ENCODE peak calls at places on chromosome 17, in four cellular contexts. E is A549, Z is astrocyte, C is suprapubic skin. W is an unnamed sample.

GRCh38 chr17:35095741-35096140 is 23.9 kb downstream of the RAD51D start:
- DNase-seq in E (no peak), Z (no peak), C (no peak), W (no peak)

GRCh38 chr17:49471089-49471683 is 23.9 kb upstream of the NGFR start:
- DNase-seq in E (no peak), Z (no peak), C (no peak), W (no peak)

GRCh38 chr17:32772453-32773025 is 104.4 kb downstream of the MYO1D start:
- DNase-seq in E (no peak), Z (no peak), C (no peak), W (no peak)

GRCh38 chr17:37160940-37161339 is 212.2 kb downstream of the AATF start:
- DNase-seq in E (peak), Z (no peak), C (no peak), W (no peak)

GRCh38 chr17:17963694-17964436 is 8.3 kb downstream of the TOM1L2 start:
- DNase-seq in E (no peak), Z (no peak), C (no peak), W (no peak)

GRCh38 chr17:2398655-2399571 is 1.9 kb downstream of the MNT start:
- DNase-seq in E (peak), Z (peak), C (peak), W (no peak)

GRCh38 chr17:29927546-29927945 is 2.5 kb downstream of the SSH2 start:
- DNase-seq in E (no peak), Z (peak), C (no peak), W (no peak)

GRCh38 chr17:1484060-1484535 is 8.4 kb downstream of the MYO1C start:
- DNase-seq in E (no peak), Z (no peak), C (peak), W (no peak)

GRCh38 chr17:45904886-45905285 is 10.5 kb downstream of the MAPT start:
- DNase-seq in E (no peak), Z (no peak), C (no peak), W (no peak)

GRCh38 chr17:29563816-29564215 is 3.0 kb downstream of the ABHD15 start:
- DNase-seq in E (no peak), Z (no peak), C (peak), W (no peak)

GRCh38 chr17:48494335-48494734 is 36.5 kb downstream of the HOXB1 start:
- DNase-seq in E (no peak), Z (peak), C (no peak), W (no peak)

GRCh38 chr17:41678411-41678906 is 10.2 kb upstream of the EIF1 start:
- DNase-seq in E (no peak), Z (no peak), C (no peak), W (no peak)

GRCh38 chr17:14813649-14814048 is 451.5 kb downstream of the PMP22 start:
- DNase-seq in E (no peak), Z (no peak), C (no peak), W (no peak)

GRCh38 chr17:78421534-78422266 is 43.3 kb downstream of the PGS1 start:
- DNase-seq in E (peak), Z (peak), C (no peak), W (peak)

GRCh38 chr17:3475812-3476686 is at the start of gene ASPA:
- DNase-seq in E (no peak), Z (no peak), C (no peak), W (no peak)

GRCh38 chr17:507441-507840 is 154.8 kb upstream of the RPH3AL start:
- DNase-seq in E (no peak), Z (no peak), C (no peak), W (no peak)

GRCh38 chr17:42806249-42806648 is 7.6 kb downstream of the CNTD1 start:
- DNase-seq in E (no peak), Z (no peak), C (no peak), W (no peak)

GRCh38 chr17:51653902-51654301 is 393.6 kb downstream of the UTP18 start:
- DNase-seq in E (peak), Z (no peak), C (no peak), W (no peak)

GRCh38 chr17:6959700-6960099 is 36.1 kb upstream of the ALOX12 start:
- DNase-seq in E (no peak), Z (no peak), C (no peak), W (no peak)

GRCh38 chr17:17403899-17404576 is 72.8 kb upstream of the MED9 start:
- DNase-seq in E (no peak), Z (no peak), C (no peak), W (no peak)

GRCh38 chr17:81713556-81714411 is 1.7 kb downstream of the SLC25A10 start:
- DNase-seq in E (no peak), Z (no peak), C (no peak), W (no peak)

GRCh38 chr17:80545499-80545826 is 825 bp downstream of the RPTOR start:
- DNase-seq in E (peak), Z (no peak), C (no peak), W (no peak)

GRCh38 chr17:80025140-80025539 is 10.5 kb downstream of the TBC1D16 start:
- DNase-seq in E (no peak), Z (no peak), C (no peak), W (no peak)

GRCh38 chr17:3722716-3723115 is 987 bp upstream of the HASPIN start:
- DNase-seq in E (no peak), Z (no peak), C (no peak), W (no peak)

GRCh38 chr17:4130715-4131114 is 12.1 kb downstream of the ZZEF1 start:
- DNase-seq in E (no peak), Z (no peak), C (no peak), W (no peak)

GRCh38 chr17:77596491-77597420 is 361.7 kb upstream of the TNRC6C start:
- DNase-seq in E (no peak), Z (no peak), C (peak), W (no peak)

GRCh38 chr17:47004906-47005305 is 25.9 kb upstream of the RPRML start:
- DNase-seq in E (no peak), Z (no peak), C (no peak), W (no peak)

GRCh38 chr17:43445009-43445589 is 38.7 kb upstream of the DHX8 start:
- DNase-seq in E (no peak), Z (no peak), C (no peak), W (no peak)

GRCh38 chr17:2049333-2050245 is 5.3 kb upstream of the HIC1 start:
- DNase-seq in E (peak), Z (no peak), C (peak), W (no peak)

GRCh38 chr17:82734987-82735866 is at the start of gene FN3K:
- DNase-seq in E (peak), Z (peak), C (peak), W (peak)

GRCh38 chr17:12342609-12343248 is 322.1 kb downstream of the MAP2K4 start:
- DNase-seq in E (peak), Z (no peak), C (no peak), W (no peak)

GRCh38 chr17:42553161-42553818 is 567 bp downstream of the HSD17B1 start:
- DNase-seq in E (no peak), Z (peak), C (no peak), W (no peak)

GRCh38 chr17:81487487-81488275 is 24.9 kb downstream of the ACTG1 start:
- DNase-seq in E (peak), Z (no peak), C (no peak), W (no peak)

GRCh38 chr17:40445769-40446468 is 2.7 kb downstream of the IGFBP4 start:
- DNase-seq in E (peak), Z (no peak), C (no peak), W (no peak)
- H3K27ac ChIP-seq in E (peak), Z (peak), C (peak), W (no peak)

GRCh38 chr17:8055851-8056231 is 17.0 kb downstream of the ALOX15B start:
- DNase-seq in E (no peak), Z (no peak), C (no peak), W (no peak)
- H3K27ac ChIP-seq in E (no peak), Z (no peak), C (no peak), W (no peak)

GRCh38 chr17:40101367-40102210 is 1.2 kb upstream of the NR1D1 start:
- DNase-seq in E (no peak), Z (no peak), C (no peak), W (no peak)

GRCh38 chr17:40099627-40100418 is 566 bp downstream of the NR1D1 start:
- DNase-seq in E (no peak), Z (no peak), C (no peak), W (no peak)

GRCh38 chr17:40098846-40099626 is 1.4 kb downstream of the NR1D1 start:
- DNase-seq in E (peak), Z (peak), C (peak), W (peak)

GRCh38 chr17:40100419-40100668 is at the start of gene NR1D1:
- DNase-seq in E (no peak), Z (no peak), C (no peak), W (no peak)

DNA sequence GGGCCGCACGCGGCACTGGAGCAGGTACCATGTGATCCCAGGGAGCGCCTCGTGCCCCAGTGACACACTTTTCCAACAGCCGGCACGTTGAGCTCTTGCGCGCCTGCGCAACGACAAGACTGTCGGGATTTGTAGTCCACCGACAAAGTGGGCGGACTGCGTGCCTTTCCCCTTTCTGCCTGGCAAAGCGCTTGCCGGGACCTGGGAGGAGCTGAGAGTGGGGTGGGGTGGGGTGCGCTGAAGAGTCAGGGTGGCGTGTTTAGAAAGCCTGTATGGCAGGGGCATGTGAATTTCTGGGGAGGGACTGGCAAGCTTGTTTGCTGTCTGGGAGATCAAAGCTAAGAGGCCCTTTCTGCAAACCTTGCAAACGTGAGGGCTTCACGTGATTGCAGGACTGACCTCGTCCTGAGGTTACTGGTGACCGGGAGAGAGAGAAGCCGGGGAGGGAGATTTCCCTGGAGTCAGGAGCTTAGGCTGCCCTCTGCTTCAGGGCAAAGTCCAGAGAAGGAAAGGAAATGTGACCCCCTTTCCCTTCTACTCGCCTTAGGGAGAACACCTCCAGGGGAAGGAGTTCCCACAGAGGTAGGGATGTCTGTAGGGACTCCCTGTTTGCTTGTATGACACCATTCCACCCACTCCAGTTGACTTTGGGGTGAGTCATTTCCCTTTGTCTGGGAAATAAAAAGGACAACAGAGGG is 429 bp upstream of the NR1D1 start:
- DNase-seq in E (peak), Z (peak), C (peak), W (peak)
- H3K27ac ChIP-seq in E (peak), Z (peak), C (peak), W (peak)

GRCh38 chr17:76515291-76515949 is 14.2 kb upstream of the RHBDF2 start:
- DNase-seq in E (no peak), Z (peak), C (peak), W (peak)
- H3K27ac ChIP-seq in E (no peak), Z (peak), C (peak), W (peak)

GRCh38 chr17:68317458-68317857 is 26.2 kb downstream of the ARSG start:
- DNase-seq in E (no peak), Z (no peak), C (no peak), W (no peak)

GRCh38 chr17:68315930-68316329 is 24.6 kb downstream of the ARSG start:
- DNase-seq in E (no peak), Z (no peak), C (no peak), W (no peak)

GRCh38 chr17:68319420-68320162 is 28.3 kb downstream of the ARSG start:
- DNase-seq in E (no peak), Z (no peak), C (no peak), W (no peak)

GRCh38 chr17:68318103-68318991 is 27.1 kb downstream of the ARSG start:
- DNase-seq in E (peak), Z (peak), C (no peak), W (no peak)

DNA sequence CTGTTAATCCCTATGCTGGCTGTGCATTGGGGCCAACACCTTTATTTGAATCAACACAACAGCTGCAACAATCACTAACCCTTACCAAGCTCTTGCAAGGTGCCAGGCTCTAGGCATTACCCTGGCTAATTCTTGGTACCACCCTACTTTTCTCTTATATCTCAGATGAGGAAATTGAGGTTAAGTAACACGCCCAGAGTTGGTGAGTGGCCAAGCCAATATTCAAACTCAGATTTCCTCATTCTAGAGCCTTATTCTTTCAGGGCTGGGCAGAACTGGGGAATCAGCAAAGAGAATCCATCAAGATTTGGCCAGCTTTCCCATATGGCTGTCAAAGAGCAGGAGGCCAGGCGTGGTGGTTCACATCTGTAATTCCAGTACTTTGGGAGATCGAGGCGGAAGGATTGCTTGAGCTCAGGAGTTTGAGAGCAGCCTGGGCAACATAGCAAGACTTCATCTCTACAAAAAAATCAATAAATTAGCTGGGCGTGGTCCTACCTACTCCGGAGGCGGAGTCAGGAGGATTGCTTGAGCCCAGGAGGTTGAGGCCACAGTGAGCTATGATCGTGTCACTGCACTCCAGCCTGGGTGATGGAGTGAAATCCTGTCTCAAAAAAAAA is 23.7 kb downstream of the ARSG start:
- DNase-seq in E (no peak), Z (no peak), C (no peak), W (no peak)
- H3K27ac ChIP-seq in E (no peak), Z (no peak), C (no peak), W (no peak)

W was measured in AG04450.